ENCODE peak calls at places on chromosomes 13 and 19, in eight cellular contexts. R, D, L, W, N, F, C and V are unnamed samples.
A peak's percentile ranks its signal among the peaks of the same experiment; 100 is the strongest.

GRCh38 chr19:29285878-29286277 is 72.9 kb upstream of the UQCRFS1 start:
- DNase-seq in W (peak; percentile 32), R (no peak), C (no peak), L (no peak), D (no peak), N (no peak), F (no peak), V (no peak)

GRCh38 chr13:108985166-108985565 is 355.8 kb downstream of the MYO16 start:
- DNase-seq in D (no peak), C (no peak), R (no peak), W (no peak), L (no peak), F (peak; percentile 24), N (no peak), V (no peak)

GRCh38 chr13:23753523-23753922 is 135.7 kb downstream of the MIPEP start:
- DNase-seq in N (peak; percentile 19), F (no peak), W (peak; percentile 69), R (peak; percentile 41), C (no peak), D (no peak), L (no peak), V (peak; percentile 76)

GRCh38 chr19:9936151-9937000 is at the start of gene OLFM2:
- DNase-seq in C (no peak), L (no peak), R (no peak), F (no peak), D (no peak), N (no peak), W (no peak), V (no peak)

GRCh38 chr13:79528356-79528755 is 47.4 kb downstream of the NDFIP2 start:
- DNase-seq in F (no peak), W (no peak), D (no peak), N (no peak), C (no peak), L (no peak), R (no peak), V (peak; percentile 49)

GRCh38 chr13:113155982-113156655 is 2.3 kb upstream of the PROZ start:
- DNase-seq in W (no peak), F (no peak), R (no peak), L (no peak), N (no peak), D (no peak), C (no peak), V (no peak)

GRCh38 chr13:59437902-59438301 is 725.8 kb downstream of the DIAPH3 start:
- DNase-seq in R (no peak), C (no peak), F (no peak), L (no peak), W (no peak), D (no peak), N (no peak), V (no peak)

GRCh38 chr13:99796175-99796819 is 175.3 kb downstream of the ZIC5 start:
- DNase-seq in W (peak; percentile 17), R (peak; percentile 0), L (no peak), N (peak; percentile 32), C (no peak), D (no peak), F (no peak), V (peak; percentile 26)

GRCh38 chr19:49017666-49018351 is 918 bp upstream of the LHB start:
- DNase-seq in C (no peak), W (no peak), F (no peak), R (peak; percentile 76), N (no peak), D (peak; percentile 58), L (peak; percentile 53), V (no peak)

GRCh38 chr19:46394398-46394797 is 19.0 kb downstream of the CCDC8 start:
- DNase-seq in F (no peak), W (no peak), N (no peak), R (no peak), L (no peak), C (no peak), D (no peak), V (no peak)

GRCh38 chr19:29845576-29846176 is 33.9 kb downstream of the CCNE1 start:
- DNase-seq in C (no peak), R (no peak), F (no peak), D (no peak), L (no peak), N (peak; percentile 44), W (peak; percentile 84), V (peak; percentile 22)

GRCh38 chr13:21696865-21697448 is 26.1 kb downstream of the FGF9 start:
- DNase-seq in F (no peak), C (no peak), R (no peak), W (no peak), N (no peak), D (no peak), L (no peak), V (peak; percentile 53)

GRCh38 chr19:18102916-18103542 is 5.5 kb downstream of the MAST3 start:
- DNase-seq in D (no peak), W (no peak), N (no peak), F (no peak), C (no peak), L (no peak), R (no peak), V (no peak)

GRCh38 chr13:36476661-36477060 is 44.4 kb downstream of the CCNA1 start:
- DNase-seq in D (no peak), W (no peak), C (no peak), F (no peak), L (no peak), N (no peak), R (no peak), V (no peak)

GRCh38 chr13:36480726-36481485 is 48.6 kb downstream of the CCNA1 start:
- DNase-seq in N (no peak), D (no peak), F (no peak), C (no peak), L (no peak), R (no peak), W (no peak), V (no peak)

DNA sequence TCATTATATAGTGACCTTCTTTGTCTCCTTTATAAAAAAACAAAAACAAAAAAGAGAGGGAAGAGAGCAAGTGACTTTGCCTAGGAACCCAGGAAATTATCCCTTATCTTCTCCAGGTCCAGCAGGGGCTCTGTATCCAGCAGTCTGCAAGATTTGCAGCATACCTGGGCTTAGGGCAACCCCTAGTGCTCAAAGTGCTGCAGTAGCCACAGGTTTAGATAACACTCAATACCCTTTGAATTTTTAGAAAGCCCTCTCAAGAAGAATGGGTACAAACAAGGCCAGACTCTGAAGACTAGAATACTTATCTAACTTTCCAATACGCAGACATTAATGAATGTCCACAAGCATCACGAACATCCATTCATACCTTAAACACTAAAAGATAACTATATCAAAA is 43.2 kb downstream of the CCNA1 start:
- DNase-seq in N (peak; percentile 45), W (peak; percentile 7), D (no peak), R (peak; percentile 25), F (no peak), L (no peak), C (no peak), V (peak; percentile 58)
- TF ChIP-seq CTCF in N (peak; percentile 63), W (no peak), D (no peak), R (no peak), F (no peak), L (no peak), C (peak; percentile 47), V (peak; percentile 62)

DNA sequence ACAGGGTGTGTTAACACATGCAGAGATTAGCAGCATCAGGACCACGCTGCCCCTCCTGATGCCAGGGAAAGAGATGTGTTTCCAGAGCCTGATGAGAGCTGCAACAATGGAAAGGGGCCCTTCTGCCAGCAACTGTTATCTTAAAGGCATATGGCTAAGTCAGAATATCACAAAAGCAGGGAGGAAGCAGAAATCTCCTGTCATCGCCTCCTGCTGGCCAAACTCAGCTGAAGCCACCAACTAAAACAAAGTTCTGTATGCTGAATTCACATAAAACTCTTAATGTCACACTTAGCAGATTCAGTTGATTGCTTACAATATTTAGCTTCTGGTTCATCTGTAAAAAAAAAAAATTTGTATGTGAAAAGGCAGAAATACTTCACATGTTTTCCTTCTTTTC is 178.2 kb downstream of the GPC5 start:
- DNase-seq in C (no peak), F (no peak), D (no peak), N (no peak), L (no peak), W (peak; percentile 3), R (no peak), V (no peak)
- TF ChIP-seq CTCF in C (no peak), F (no peak), D (no peak), N (peak; percentile 11), L (no peak), W (no peak), R (no peak), V (peak; percentile 2)

GRCh38 chr19:56120002-56120370 is 1.1 kb downstream of the ZNF787 start:
- DNase-seq in F (no peak), R (no peak), D (no peak), W (no peak), C (no peak), L (no peak), N (no peak), V (no peak)

GRCh38 chr19:56119585-56119978 is 1.5 kb downstream of the ZNF787 start:
- DNase-seq in L (no peak), W (peak; percentile 55), N (peak; percentile 32), R (peak; percentile 35), C (no peak), D (no peak), F (no peak), V (no peak)

GRCh38 chr19:56121180-56122167 is at the start of gene ZNF787:
- DNase-seq in R (peak; percentile 100), L (peak; percentile 100), C (peak; percentile 88), N (peak; percentile 97), F (peak; percentile 96), W (peak; percentile 99), D (peak; percentile 98), V (peak; percentile 79)

GRCh38 chr19:56118666-56119584 is 2.2 kb downstream of the ZNF787 start:
- DNase-seq in C (no peak), W (no peak), F (no peak), L (no peak), R (no peak), D (no peak), N (no peak), V (no peak)

GRCh38 chr19:56120371-56121179 is 520 bp downstream of the ZNF787 start:
- DNase-seq in F (no peak), L (peak; percentile 94), C (no peak), N (peak; percentile 65), R (peak; percentile 85), W (peak; percentile 89), D (peak; percentile 74), V (peak; percentile 32)
- TF ChIP-seq CTCF in F (no peak), L (peak; percentile 31), C (peak; percentile 26), N (peak; percentile 34), R (no peak), W (no peak), D (no peak), V (peak; percentile 26)

GRCh38 chr19:14117668-14118164 is at the start of gene PRKACA:
- DNase-seq in D (peak; percentile 98), R (peak; percentile 97), C (peak; percentile 95), W (peak; percentile 97), L (peak; percentile 100), N (peak; percentile 100), F (peak; percentile 98), V (peak; percentile 94)

GRCh38 chr19:14116918-14117578 is 514 bp downstream of the PRKACA start:
- DNase-seq in C (no peak), F (no peak), R (no peak), N (no peak), W (no peak), D (no peak), L (peak; percentile 54), V (no peak)

GRCh38 chr19:14119644-14120496 is 2.3 kb upstream of the PRKACA start:
- DNase-seq in W (no peak), D (no peak), R (no peak), C (no peak), N (no peak), L (no peak), F (no peak), V (no peak)

GRCh38 chr19:14116525-14116917 is 1.0 kb downstream of the PRKACA start:
- DNase-seq in N (no peak), R (no peak), C (no peak), L (no peak), F (no peak), W (no peak), D (no peak), V (no peak)

GRCh38 chr19:14118165-14119051 is 846 bp upstream of the PRKACA start:
- DNase-seq in L (peak; percentile 92), R (no peak), F (peak; percentile 65), N (peak; percentile 59), W (no peak), C (peak; percentile 24), D (peak; percentile 19), V (peak; percentile 63)
- TF ChIP-seq CTCF in L (no peak), R (no peak), F (no peak), N (no peak), W (no peak), C (no peak), D (no peak), V (no peak)